ENCODE peak calls at places on chromosomes 16 and 17, in nine cellular contexts. N, R, J, A, E, G, Y, P and Q are unnamed samples.

GRCh38 chr17:67080804-67081203 is 36.5 kb downstream of the CACNG1 start:
- DNase-seq in A (no peak), J (no peak), Y (no peak), N (no peak), G (no peak), E (no peak), R (no peak), P (no peak), Q (no peak)

GRCh38 chr17:65741690-65742089 is 180.2 kb upstream of the AXIN2 start:
- DNase-seq in G (no peak), A (no peak), P (no peak), N (no peak), J (no peak), R (no peak), E (no peak), Y (no peak), Q (no peak)

GRCh38 chr16:80666378-80667257 is 125.8 kb downstream of the DYNLRB2 start:
- DNase-seq in N (no peak), E (peak), P (no peak), G (no peak), A (no peak), R (no peak), Y (no peak), J (no peak), Q (no peak)

GRCh38 chr17:78779848-78780247 is 2.2 kb downstream of the CYTH1 start:
- DNase-seq in A (peak), E (no peak), G (no peak), Y (no peak), N (no peak), J (no peak), P (no peak), R (no peak), Q (no peak)

GRCh38 chr17:20264996-20265395 is 202.3 kb downstream of the LGALS9B start:
- DNase-seq in G (no peak), N (no peak), R (no peak), E (no peak), P (no peak), Y (no peak), A (no peak), J (no peak), Q (no peak)

GRCh38 chr17:6509295-6509771 is 47.0 kb downstream of the PITPNM3 start:
- DNase-seq in R (peak), G (no peak), Y (no peak), J (peak), P (no peak), N (no peak), A (no peak), E (peak), Q (no peak)

GRCh38 chr16:10153993-10154788 is 28.0 kb downstream of the GRIN2A start:
- DNase-seq in J (no peak), A (no peak), R (no peak), E (no peak), G (no peak), N (no peak), Y (no peak), P (no peak), Q (no peak)

GRCh38 chr17:12959441-12959840 is 58.4 kb downstream of the ELAC2 start:
- DNase-seq in J (peak), R (peak), E (peak), G (no peak), Y (peak), P (no peak), N (no peak), A (no peak), Q (no peak)

GRCh38 chr17:29760771-29761682 is 138.3 kb upstream of the CORO6 start:
- DNase-seq in N (peak), Y (peak), J (peak), G (peak), A (peak), P (peak), E (peak), R (peak), Q (peak)

DNA sequence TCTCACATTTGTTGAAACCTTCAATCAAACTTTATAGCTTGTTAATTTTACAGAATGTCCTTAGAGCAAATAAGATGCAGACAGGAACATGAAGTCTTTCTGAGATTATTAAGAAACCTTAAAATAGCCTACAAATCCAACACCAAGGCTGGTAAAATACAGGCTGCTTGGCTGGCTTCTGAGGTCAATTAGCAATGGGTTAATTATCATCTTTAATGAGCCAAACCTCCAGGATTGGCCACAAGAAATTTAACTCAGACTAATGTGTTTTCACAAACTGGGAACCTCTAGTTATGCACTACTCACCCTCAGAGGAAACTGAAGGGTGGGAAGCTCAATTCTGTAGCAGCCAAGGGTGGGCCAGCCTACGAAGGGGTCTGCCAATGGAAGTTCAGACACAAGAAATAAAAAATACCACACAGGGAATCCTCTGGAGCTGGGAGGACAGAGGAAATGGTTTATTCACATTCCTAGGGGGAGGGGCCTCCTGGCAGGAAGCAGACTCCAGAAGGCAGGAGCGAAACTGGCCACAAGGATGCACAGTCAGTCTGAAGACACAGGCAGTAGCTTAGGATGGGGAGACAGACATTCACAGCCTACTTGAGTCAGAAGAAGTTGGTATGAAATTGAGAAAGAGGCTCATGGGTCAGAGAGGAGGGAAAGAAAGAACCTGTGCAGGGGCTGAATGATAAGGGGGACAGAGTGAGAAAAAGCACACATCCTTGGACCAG is 36.1 kb downstream of the HIC1 start:
- DNase-seq in R (peak), G (no peak), A (no peak), J (peak), P (peak), N (peak), E (peak), Y (peak), Q (no peak)
- TF ChIP-seq CTCF in R (peak), G (no peak), A (no peak), J (peak), P (peak), N (peak), E (peak), Y (no peak), Q (no peak)

DNA sequence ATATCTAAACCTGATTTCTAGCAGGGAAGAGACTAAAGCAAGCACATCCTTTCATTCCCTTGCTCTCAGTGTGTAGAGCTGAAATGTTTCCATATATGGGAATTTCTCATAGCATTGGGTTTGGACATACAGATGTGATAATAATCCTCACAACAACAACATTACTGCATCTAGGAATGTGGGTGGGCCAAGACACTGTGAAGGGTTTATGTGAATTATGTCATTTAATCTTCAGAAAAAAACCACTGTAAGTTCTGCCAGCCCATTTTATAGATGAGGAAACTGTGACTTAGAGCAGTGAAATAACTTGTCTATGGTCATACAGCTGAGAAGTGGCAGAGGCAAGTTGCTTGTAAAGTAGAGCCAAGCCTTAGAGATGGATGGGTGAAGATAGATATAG is 5.2 kb downstream of the OMG start:
- DNase-seq in P (no peak), N (no peak), R (peak), A (no peak), J (no peak), Y (no peak), E (peak), G (no peak), Q (no peak)
- TF ChIP-seq CTCF in P (no peak), N (no peak), R (no peak), A (no peak), J (no peak), Y (no peak), E (no peak), G (no peak), Q (no peak)

GRCh38 chr17:81398170-81398854 is 3.1 kb downstream of the BAHCC1 start:
- DNase-seq in N (no peak), P (no peak), R (peak), A (no peak), Y (peak), E (peak), G (no peak), J (peak), Q (peak)

GRCh38 chr17:81396722-81397313 is 1.6 kb downstream of the BAHCC1 start:
- DNase-seq in Y (peak), P (no peak), G (peak), E (peak), N (peak), A (no peak), R (no peak), J (peak), Q (peak)

GRCh38 chr17:81398855-81399451 is 3.7 kb downstream of the BAHCC1 start:
- DNase-seq in N (no peak), A (no peak), R (no peak), G (no peak), P (no peak), Y (peak), J (no peak), E (peak), Q (peak)

GRCh38 chr17:81396278-81396721 is 1.0 kb downstream of the BAHCC1 start:
- DNase-seq in P (no peak), G (no peak), E (no peak), J (peak), A (no peak), N (no peak), Y (no peak), R (no peak), Q (no peak)

GRCh38 chr17:81397314-81398169 is 2.3 kb downstream of the BAHCC1 start:
- DNase-seq in A (no peak), E (peak), R (peak), G (peak), J (peak), N (no peak), Y (peak), P (no peak), Q (no peak)
- TF ChIP-seq CTCF in A (peak), E (peak), R (no peak), G (no peak), J (no peak), N (peak), Y (peak), P (peak), Q (no peak)

DNA sequence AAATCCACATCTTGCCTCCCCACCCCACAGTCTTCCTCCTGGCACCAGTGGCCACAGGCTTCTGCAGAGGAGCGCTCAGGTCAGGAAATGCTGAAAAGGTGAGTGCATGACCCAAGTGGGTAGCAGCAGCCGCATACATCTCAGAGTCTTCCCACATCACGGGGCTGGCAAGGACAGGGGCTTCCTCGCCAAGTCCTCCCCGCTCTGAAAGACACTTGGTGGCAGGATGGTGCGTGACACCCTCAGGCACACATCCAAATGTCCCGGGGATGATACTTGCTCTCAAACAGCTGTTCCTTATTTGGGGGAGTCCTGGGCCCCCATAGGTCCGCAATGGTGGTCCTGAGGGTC is 8.8 kb upstream of the SLC16A5 start:
- DNase-seq in G (no peak), J (no peak), A (no peak), P (no peak), E (no peak), R (no peak), Y (no peak), N (no peak), Q (no peak)
- TF ChIP-seq CTCF in G (no peak), J (no peak), A (no peak), P (no peak), E (no peak), R (no peak), Y (no peak), N (no peak), Q (no peak)

DNA sequence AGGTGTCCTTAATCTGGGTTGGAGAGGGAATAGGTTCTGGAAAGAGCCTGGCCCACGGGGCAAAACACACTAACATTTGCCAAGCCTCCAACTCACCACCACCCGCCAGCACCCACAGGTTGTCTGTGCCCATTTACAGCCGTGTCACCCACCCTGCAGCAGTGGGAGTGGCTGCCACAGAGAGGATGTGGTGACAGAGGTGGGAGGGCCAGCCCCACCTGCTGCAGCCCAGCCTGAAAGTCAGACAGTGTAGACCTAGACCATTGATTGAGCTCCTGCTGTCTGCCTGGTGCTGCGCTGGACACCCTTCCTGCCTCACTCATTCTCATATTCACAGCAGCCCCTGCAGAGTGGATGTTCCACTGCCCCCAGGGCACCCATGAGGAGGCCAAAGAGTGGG is 44.7 kb downstream of the IL21R start:
- DNase-seq in R (no peak), E (no peak), P (no peak), A (peak), Y (no peak), J (no peak), N (no peak), G (no peak), Q (peak)
- TF ChIP-seq CTCF in R (no peak), E (no peak), P (no peak), A (no peak), Y (no peak), J (no peak), N (no peak), G (no peak), Q (no peak)

DNA sequence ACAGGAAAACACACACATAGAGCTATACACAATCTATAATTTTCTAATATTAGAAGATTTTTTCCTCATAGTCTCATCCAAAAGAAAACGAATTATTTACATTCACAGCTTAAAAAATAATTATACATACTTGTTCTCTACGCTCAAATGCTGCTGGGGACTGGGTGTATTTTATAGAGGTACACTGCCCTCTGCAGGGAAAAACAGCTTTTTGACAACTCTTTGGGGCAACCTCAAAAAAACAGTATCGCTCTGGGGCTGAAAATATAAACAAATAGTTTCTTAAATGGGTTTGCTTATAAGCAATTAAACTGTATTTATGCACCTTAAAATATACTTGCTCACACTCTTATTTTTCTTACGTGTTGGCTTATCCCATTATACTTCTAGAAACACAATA is 261.8 kb upstream of the PSMD7 start:
- DNase-seq in A (no peak), N (no peak), R (peak), Y (peak), G (no peak), J (peak), E (peak), P (no peak), Q (no peak)
- TF ChIP-seq CTCF in A (peak), N (peak), R (peak), Y (peak), G (no peak), J (peak), E (peak), P (no peak), Q (no peak)

GRCh38 chr17:1644493-1645206 is 882 bp downstream of the SCARF1 start:
- DNase-seq in G (no peak), N (no peak), E (no peak), P (no peak), Y (peak), R (peak), A (no peak), J (peak), Q (peak)

GRCh38 chr17:1647802-1648581 is 1.7 kb downstream of the RILP start:
- DNase-seq in P (peak), Y (no peak), E (no peak), R (peak), J (no peak), G (peak), N (peak), A (no peak), Q (no peak)

GRCh38 chr17:1645207-1646171 is at the start of gene SCARF1:
- DNase-seq in P (peak), G (no peak), E (no peak), Y (no peak), R (no peak), A (peak), N (peak), J (no peak), Q (no peak)

GRCh38 chr17:1643999-1644492 is 1.5 kb downstream of the SCARF1 start:
- DNase-seq in G (no peak), Y (no peak), N (no peak), E (no peak), J (no peak), P (no peak), R (no peak), A (no peak), Q (no peak)

DNA sequence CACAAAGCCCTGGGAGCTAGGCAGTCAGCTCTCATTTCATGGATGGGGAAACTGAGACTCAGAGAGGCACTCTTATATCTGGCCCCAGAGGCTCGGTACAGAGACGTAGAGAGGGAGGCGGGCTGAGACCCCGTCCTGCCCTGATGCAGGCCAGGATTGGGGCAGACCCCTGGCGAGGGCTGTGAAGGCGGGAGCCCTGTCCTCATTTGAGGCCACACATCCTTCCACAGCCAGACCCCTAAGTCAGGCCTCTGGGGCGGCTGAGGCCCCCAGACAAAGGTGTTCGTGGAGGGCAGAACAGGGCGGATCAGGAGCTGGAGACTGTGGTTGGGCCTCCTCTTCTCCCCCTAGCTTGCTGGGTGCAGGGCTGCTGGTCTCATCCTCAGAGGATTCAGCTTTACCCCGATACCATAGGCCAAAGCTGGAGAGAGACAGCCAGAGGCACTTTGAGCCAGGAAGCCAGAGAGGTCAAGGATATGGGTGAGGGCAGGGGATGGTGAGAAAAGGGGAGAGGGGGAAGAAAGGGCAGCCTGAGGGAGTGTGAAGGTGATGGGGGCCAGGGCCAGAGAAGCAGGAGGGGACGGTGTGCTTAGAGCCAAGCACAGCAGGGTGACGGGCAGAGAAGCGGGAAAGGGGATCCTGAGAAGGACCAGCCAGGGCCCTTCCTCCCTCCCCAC is 805 bp upstream of the SCARF1 start:
- DNase-seq in A (no peak), Y (no peak), N (no peak), G (no peak), R (no peak), P (no peak), J (no peak), E (no peak), Q (no peak)
- TF ChIP-seq CTCF in A (no peak), Y (no peak), N (no peak), G (no peak), R (no peak), P (no peak), J (no peak), E (no peak), Q (no peak)

DNA sequence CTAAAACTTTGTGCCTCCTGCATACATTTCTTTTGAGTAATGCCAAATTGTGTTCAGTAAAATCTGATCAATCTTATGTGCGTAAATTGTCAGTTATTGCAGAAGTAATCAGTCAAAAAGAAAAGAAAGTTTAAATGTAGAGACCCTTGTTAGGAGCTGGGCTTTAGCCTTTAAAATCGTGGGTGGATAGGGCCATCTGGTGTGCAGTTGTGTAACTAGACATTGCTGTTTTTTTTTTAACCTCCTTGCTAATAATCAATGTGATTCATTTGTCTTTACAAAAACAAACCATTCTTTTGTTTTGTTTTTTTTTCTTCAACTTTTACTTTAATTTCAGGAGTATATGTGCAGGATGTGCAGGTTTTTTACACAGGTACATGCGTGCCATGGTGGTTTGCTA is 5.3 kb upstream of the WWOX start:
- DNase-seq in E (peak), R (no peak), J (peak), G (no peak), A (no peak), Y (no peak), N (no peak), P (no peak), Q (no peak)
- TF ChIP-seq CTCF in E (peak), R (no peak), J (peak), G (no peak), A (no peak), Y (no peak), N (no peak), P (no peak), Q (no peak)

GRCh38 chr16:13921328-13921727 is 1.4 kb downstream of the ERCC4 start:
- DNase-seq in A (no peak), E (no peak), R (no peak), N (no peak), P (no peak), G (no peak), Y (no peak), J (no peak), Q (no peak)

GRCh38 chr16:13920510-13920818 is 510 bp downstream of the ERCC4 start:
- DNase-seq in A (no peak), E (no peak), P (no peak), R (no peak), G (no peak), Y (no peak), N (no peak), J (no peak), Q (no peak)

GRCh38 chr16:13926507-13926906 is 6.6 kb downstream of the ERCC4 start:
- DNase-seq in P (no peak), A (no peak), J (no peak), R (no peak), N (no peak), Y (no peak), G (no peak), E (no peak), Q (no peak)

GRCh38 chr16:13919683-13920509 is at the start of gene ERCC4:
- DNase-seq in G (peak), N (peak), R (peak), Y (peak), J (peak), E (peak), A (peak), P (peak), Q (peak)

DNA sequence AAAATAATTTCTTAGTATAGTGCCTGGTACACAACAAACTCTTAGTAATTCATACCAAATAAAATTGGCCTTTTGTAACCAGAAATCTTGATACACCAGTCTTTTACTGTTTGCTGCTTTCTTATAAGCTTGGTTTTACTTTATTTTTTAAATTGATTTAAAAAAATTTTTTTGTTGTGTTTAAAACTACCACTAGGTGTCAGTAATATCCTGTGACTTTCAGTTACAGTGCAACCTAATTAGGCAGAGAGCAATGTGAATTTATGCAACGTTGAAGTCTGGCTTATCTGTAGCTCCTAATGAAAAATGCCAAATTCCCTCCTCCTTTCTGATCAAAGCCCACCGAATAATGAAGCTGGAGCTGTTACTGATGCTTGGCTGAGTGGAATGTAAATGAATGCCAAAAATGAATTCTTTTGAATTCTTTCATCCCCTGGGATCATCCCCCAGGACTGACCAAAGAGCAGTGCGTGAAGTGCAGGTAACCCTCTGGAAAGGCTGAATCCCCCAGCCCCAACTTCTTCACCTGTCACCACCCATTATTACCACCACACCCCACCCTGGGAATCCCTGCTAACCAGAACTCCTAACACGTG is 3.8 kb downstream of the ERCC4 start:
- DNase-seq in Y (peak), R (peak), E (peak), N (no peak), P (no peak), A (no peak), G (no peak), J (peak), Q (peak)
- TF ChIP-seq CTCF in Y (peak), R (peak), E (peak), N (peak), P (peak), A (peak), G (peak), J (peak), Q (peak)